ENCODE peak calls at places on chromosomes 1 and 21, in four cellular contexts. R is ascending aorta, B is suprapubic skin, K is colonic mucosa. T is an unnamed sample. For H3K4me1, the result is how much of the 10 kb centered on the place peaks cover.

GRCh38 chr1:167715653-167716302 is 6.0 kb upstream of the MPZL1 start:
- DNase-seq in R (no peak), B (no peak), K (no peak), T (no peak)

GRCh38 chr1:207818971-207819451 is 67.2 kb downstream of the CD46 start:
- DNase-seq in R (no peak), B (peak), K (no peak), T (no peak)

GRCh38 chr1:44890007-44890406 is 47.0 kb upstream of the PTCH2 start:
- DNase-seq in R (no peak), B (no peak), K (no peak), T (no peak)

GRCh38 chr1:89836252-89836996 is 15.6 kb downstream of the LRRC8D start:
- DNase-seq in R (no peak), B (no peak), K (no peak), T (no peak)

GRCh38 chr1:234433563-234434285 is 45.3 kb downstream of the TARBP1 start:
- DNase-seq in R (no peak), B (no peak), K (no peak), T (peak)

GRCh38 chr1:164635784-164636729 is 77.1 kb downstream of the PBX1 start:
- DNase-seq in R (no peak), B (no peak), K (peak), T (no peak)

GRCh38 chr1:230641346-230641745 is 935 bp upstream of the COG2 start:
- DNase-seq in R (no peak), B (no peak), K (no peak), T (no peak)

GRCh38 chr1:189775343-189775742 is 702.3 kb downstream of the BRINP3 start:
- DNase-seq in R (no peak), B (no peak), K (no peak), T (no peak)

GRCh38 chr1:48061162-48062136 is 64.3 kb upstream of the TRABD2B start:
- DNase-seq in R (no peak), B (no peak), K (peak), T (no peak)

GRCh38 chr1:81165963-81166362 is 634.8 kb upstream of the ADGRL2 start:
- DNase-seq in R (no peak), B (no peak), K (no peak), T (no peak)

GRCh38 chr1:64923294-64923718 is 43.0 kb downstream of the JAK1 start:
- DNase-seq in R (no peak), B (no peak), K (no peak), T (no peak)

GRCh38 chr1:161480381-161481035 is 24.7 kb upstream of the FCGR2A start:
- DNase-seq in R (no peak), B (no peak), K (no peak), T (no peak)

GRCh38 chr1:185656663-185657062 is 77.5 kb upstream of the HMCN1 start:
- DNase-seq in R (no peak), B (no peak), K (no peak), T (no peak)

GRCh38 chr1:197096137-197096536 is 29.1 kb upstream of the F13B start:
- DNase-seq in R (no peak), B (no peak), K (no peak), T (no peak)

GRCh38 chr1:234022302-234022701 is 117.8 kb downstream of the SLC35F3 start:
- DNase-seq in R (no peak), B (no peak), K (no peak), T (no peak)

GRCh38 chr1:199007423-199007822 is 368.6 kb downstream of the PTPRC start:
- DNase-seq in R (no peak), B (no peak), K (no peak), T (no peak)

GRCh38 chr1:222276062-222276461 is 271.8 kb downstream of the HHIPL2 start:
- DNase-seq in R (no peak), B (no peak), K (no peak), T (no peak)

GRCh38 chr1:160007577-160008200 is 24.1 kb downstream of the PIGM start:
- DNase-seq in R (no peak), B (no peak), K (no peak), T (no peak)

GRCh38 chr1:163583782-163584181 is 262.0 kb downstream of the NUF2 start:
- DNase-seq in R (no peak), B (no peak), K (no peak), T (no peak)

GRCh38 chr1:1156140-1157032 is 17.3 kb upstream of the TTLL10 start:
- DNase-seq in R (no peak), B (no peak), K (no peak), T (no peak)

GRCh38 chr1:81708239-81708638 is 92.5 kb upstream of the ADGRL2 start:
- DNase-seq in R (no peak), B (no peak), K (no peak), T (no peak)

GRCh38 chr1:224067621-224068457 is 46.1 kb upstream of the FBXO28 start:
- DNase-seq in R (no peak), B (no peak), K (no peak), T (peak)

GRCh38 chr1:25703671-25704637 is 87.4 kb downstream of the MAN1C1 start:
- DNase-seq in R (peak), B (peak), K (no peak), T (no peak)

GRCh38 chr1:30908446-30908885 is at the start of gene SDC3:
- DNase-seq in R (no peak), B (no peak), K (no peak), T (peak)

GRCh38 chr1:29732438-29732837 is 496.1 kb downstream of the PTPRU start:
- DNase-seq in R (no peak), B (no peak), K (no peak), T (no peak)

GRCh38 chr1:230087722-230088115 is 20.7 kb downstream of the GALNT2 start:
- DNase-seq in R (no peak), B (no peak), K (no peak), T (no peak)

GRCh38 chr1:236728752-236729151 is 42.5 kb downstream of the ACTN2 start:
- DNase-seq in R (no peak), B (no peak), K (no peak), T (no peak)
- H3K4me1 ChIP-seq in R (under half), B (under half), K (under half), T (under half)

DNA sequence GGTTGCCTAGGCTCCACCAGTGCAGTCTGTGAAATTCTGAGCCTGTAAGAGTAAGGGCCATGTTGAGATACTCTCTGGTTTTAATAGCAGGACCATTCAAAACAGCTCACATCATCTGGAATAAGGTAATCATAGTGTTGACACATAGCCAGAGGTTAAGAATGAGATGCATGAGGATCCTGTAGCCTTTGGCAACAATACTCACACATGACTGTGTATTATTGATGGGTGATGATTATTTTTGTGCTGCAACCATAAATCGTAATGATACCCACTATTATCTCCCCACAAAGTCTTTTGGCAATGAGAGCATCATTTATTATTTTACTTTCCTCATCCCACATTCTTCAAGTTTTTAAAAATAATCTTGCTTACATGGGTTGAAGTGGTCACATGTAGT is 35.5 kb downstream of the KCNK2 start:
- DNase-seq in R (no peak), B (no peak), K (no peak), T (no peak)
- H3K4me1 ChIP-seq in R (under half), B (under half), K (under half), T (under half)

DNA sequence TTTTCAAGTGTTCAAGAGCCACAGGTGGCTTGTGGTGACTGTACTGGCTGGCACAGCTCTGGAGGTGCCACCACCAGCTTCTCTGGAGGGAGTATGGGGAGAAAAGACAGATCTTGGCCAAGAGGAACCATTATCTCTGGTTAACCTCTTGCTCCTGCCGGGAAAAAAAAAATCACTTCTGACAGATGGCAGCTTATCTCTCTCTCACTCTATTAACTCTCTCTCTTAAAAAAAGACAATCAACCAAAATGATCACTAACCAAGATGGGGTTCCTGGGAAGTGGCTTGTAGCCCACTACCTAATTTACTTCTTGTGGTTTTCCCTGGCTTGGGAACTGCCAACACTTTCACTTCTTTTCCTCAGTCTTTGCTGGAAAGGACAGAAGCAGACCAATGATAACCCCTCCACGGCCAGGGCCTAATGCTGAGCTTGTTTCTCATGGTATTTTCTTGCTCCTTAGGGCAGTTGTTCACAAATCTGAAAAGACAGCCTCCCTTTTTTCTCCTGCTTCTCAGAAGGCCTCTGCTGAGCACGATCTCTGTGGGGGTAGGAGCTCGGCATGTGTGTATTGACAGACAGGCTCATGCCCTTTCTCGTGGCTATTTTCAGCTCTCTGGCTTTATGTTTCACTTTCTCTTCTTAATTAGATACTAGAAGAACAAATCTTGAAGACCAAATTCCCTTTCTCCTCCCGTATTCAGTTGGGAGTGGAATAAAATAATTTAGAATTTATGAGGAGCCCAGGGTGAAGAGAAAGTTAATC is 950 bp upstream of the RIIAD1 start:
- DNase-seq in R (no peak), B (no peak), K (no peak), T (no peak)
- H3K4me1 ChIP-seq in R (under half), B (under half), K (under half), T (under half)

DNA sequence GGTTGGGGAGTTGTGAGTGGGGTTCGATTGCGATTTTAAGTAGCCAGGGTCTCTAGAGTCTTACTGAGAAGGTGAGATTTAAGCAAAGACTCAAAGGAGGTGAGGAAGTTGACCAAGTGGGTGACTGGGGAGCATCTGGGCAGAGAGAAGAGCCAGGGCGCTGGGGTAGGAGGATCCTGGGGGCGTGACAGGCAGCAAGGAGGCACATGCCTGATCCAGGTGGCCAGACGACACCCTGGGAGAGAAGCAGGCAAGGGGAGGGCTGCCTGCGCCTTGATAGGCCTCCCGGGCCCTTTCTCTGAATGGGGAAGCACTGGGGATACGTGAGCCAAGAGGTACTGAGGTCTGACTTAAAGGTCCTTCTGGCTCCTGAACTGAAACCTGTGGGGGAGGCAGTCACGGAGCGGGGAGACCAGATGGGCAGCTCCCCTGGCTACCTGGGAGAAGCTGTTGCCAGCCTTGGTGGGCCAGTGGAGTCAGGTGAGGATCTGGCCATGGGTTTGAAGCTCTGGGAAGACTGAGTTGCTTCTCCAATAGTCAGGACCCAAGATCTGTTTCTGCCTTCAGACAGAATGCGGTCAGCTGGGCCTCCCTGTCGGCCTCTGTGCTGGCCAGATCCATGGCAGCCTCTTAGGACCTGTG is 5.4 kb downstream of the ZBTB48 start:
- DNase-seq in R (no peak), B (no peak), K (no peak), T (no peak)
- H3K4me1 ChIP-seq in R (under half), B (half or more), K (under half), T (under half)

GRCh38 chr1:193694741-193695140 is 508.3 kb upstream of the B3GALT2 start:
- DNase-seq in R (no peak), B (no peak), K (no peak), T (no peak)
- H3K4me1 ChIP-seq in R (under half), B (under half), K (under half), T (under half)

GRCh38 chr1:84300991-84301758 is at the start of gene SAMD13:
- DNase-seq in R (peak), B (peak), K (peak), T (no peak)
- H3K4me1 ChIP-seq in R (under half), B (under half), K (under half), T (under half)

GRCh38 chr21:35016517-35017188 is 32.4 kb downstream of the RUNX1 start:
- DNase-seq in R (no peak), B (no peak), K (no peak), T (no peak)
- H3K4me1 ChIP-seq in R (under half), B (under half), K (under half), T (under half)

GRCh38 chr1:109717729-109718128 is 5.7 kb downstream of the GSTM5 start:
- DNase-seq in R (no peak), B (no peak), K (no peak), T (no peak)

GRCh38 chr1:109716121-109716520 is 4.1 kb downstream of the GSTM5 start:
- DNase-seq in R (no peak), B (no peak), K (no peak), T (no peak)

GRCh38 chr1:109718495-109718894 is 6.4 kb downstream of the GSTM5 start:
- DNase-seq in R (no peak), B (no peak), K (no peak), T (no peak)

GRCh38 chr1:109714661-109715372 is 2.8 kb downstream of the GSTM5 start:
- DNase-seq in R (no peak), B (no peak), K (no peak), T (no peak)

DNA sequence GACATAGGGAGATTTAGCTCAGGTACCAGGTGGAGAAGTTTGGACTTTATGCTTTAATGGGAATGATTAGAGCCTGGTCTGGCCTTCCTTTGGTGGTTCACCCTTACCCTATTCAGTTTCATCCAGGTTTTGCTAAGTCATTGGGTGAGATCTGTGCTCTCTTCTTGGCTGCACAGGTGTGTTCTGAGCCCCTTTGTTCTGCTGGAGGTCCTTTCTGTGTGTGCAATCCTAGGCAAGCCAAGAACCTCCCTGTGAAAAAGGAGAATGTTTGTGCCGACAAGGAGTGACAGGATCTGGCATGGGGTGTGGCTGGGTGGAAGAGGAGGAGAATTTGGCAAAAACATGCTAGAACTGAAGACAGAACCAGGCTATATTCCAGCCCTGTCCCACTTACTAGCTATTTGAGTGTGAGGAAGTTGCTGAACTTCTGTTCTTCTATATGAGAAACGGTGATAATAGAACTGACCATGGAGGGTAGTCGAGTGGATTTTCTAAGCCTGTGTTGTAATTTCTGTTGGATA is 4.6 kb downstream of the GSTM5 start:
- DNase-seq in R (no peak), B (no peak), K (no peak), T (no peak)
- H3K4me1 ChIP-seq in R (under half), B (under half), K (under half), T (half or more)

GRCh38 chr1:15951341-15952153 is 24.4 kb downstream of the ZBTB17 start:
- DNase-seq in R (no peak), B (no peak), K (no peak), T (no peak)
- H3K4me1 ChIP-seq in R (half or more), B (half or more), K (under half), T (under half)

GRCh38 chr1:193733674-193734073 is 547.3 kb upstream of the B3GALT2 start:
- DNase-seq in R (no peak), B (no peak), K (no peak), T (no peak)
- H3K4me1 ChIP-seq in R (under half), B (under half), K (under half), T (under half)